ENCODE peak calls at places on chromosomes 1 and 21, in seven cellular contexts. Q is nephron progenitor cell; L is activated naive CD8-positive, alpha-beta T cell treated with anti-CD3 and anti-CD28 coated beads for 36 hours; D is NCI-H345; X is Calu3; A is B cell; J is left colon. Z is an unnamed sample.

GRCh38 chr21:25639167-25639921 is at the start of gene JAM2:
- DNase-seq in D (peak), J (peak), L (peak), Q (peak), X (no peak), A (peak), Z (peak)

GRCh38 chr1:52598729-52599128 is 3.4 kb upstream of the GPX7 start:
- DNase-seq in L (no peak), Q (no peak), X (no peak), D (no peak), A (no peak), J (no peak), Z (no peak)

GRCh38 chr1:233025156-233025555 is 74.7 kb downstream of the NTPCR start:
- DNase-seq in J (peak), Q (peak), L (no peak), X (peak), D (peak), A (no peak), Z (peak)

GRCh38 chr1:206706298-206706791 is 21.6 kb downstream of the MAPKAPK2 start:
- DNase-seq in Q (no peak), L (peak), A (no peak), D (peak), J (no peak), X (no peak), Z (peak)

GRCh38 chr1:45304311-45305081 is 22.2 kb upstream of the HPDL start:
- DNase-seq in Q (no peak), X (peak), D (no peak), J (peak), L (peak), A (no peak), Z (peak)

GRCh38 chr1:189431437-189431836 is 1046.2 kb downstream of the BRINP3 start:
- DNase-seq in J (no peak), A (no peak), L (no peak), D (no peak), X (no peak), Q (no peak), Z (no peak)

GRCh38 chr1:209318302-209319056 is 265.0 kb upstream of the CAMK1G start:
- DNase-seq in L (no peak), X (no peak), A (no peak), J (no peak), D (no peak), Q (no peak), Z (no peak)

GRCh38 chr21:46561448-46562095 is 43.3 kb downstream of the S100B start:
- DNase-seq in A (no peak), X (no peak), D (no peak), L (peak), Q (no peak), J (no peak), Z (no peak)

GRCh38 chr1:238141295-238141694 is 250.6 kb upstream of the ZP4 start:
- DNase-seq in J (no peak), L (no peak), D (no peak), Q (no peak), A (no peak), X (no peak), Z (no peak)

GRCh38 chr1:164914208-164914607 is 355.2 kb downstream of the PBX1 start:
- DNase-seq in A (no peak), L (no peak), J (no peak), Q (no peak), D (no peak), X (no peak), Z (peak)

GRCh38 chr1:33682371-33682770 is 181.5 kb upstream of the HMGB4 start:
- DNase-seq in D (no peak), A (no peak), X (no peak), Q (no peak), J (no peak), L (no peak), Z (no peak)

GRCh38 chr1:58739851-58740466 is 40.1 kb upstream of the MYSM1 start:
- DNase-seq in J (no peak), Q (peak), A (peak), D (peak), X (peak), L (no peak), Z (peak)

GRCh38 chr1:36436820-36437219 is 13.4 kb downstream of the OSCP1 start:
- DNase-seq in L (no peak), J (no peak), D (no peak), X (peak), Q (no peak), A (no peak), Z (peak)

GRCh38 chr1:1853593-1854257 is 37.2 kb downstream of the GNB1 start:
- DNase-seq in D (no peak), A (no peak), J (no peak), Q (no peak), X (no peak), L (no peak), Z (no peak)

GRCh38 chr1:70042090-70042716 is 163.2 kb downstream of the LRRC40 start:
- DNase-seq in J (no peak), L (no peak), Q (no peak), D (no peak), A (no peak), X (no peak), Z (no peak)

GRCh38 chr1:47238935-47239640 is 7.1 kb upstream of the TAL1 start:
- DNase-seq in Q (no peak), D (no peak), A (no peak), J (no peak), L (no peak), X (no peak), Z (no peak)

GRCh38 chr1:53015508-53015860 is 46.5 kb upstream of the PODN start:
- DNase-seq in A (no peak), J (no peak), D (no peak), X (no peak), L (no peak), Q (no peak), Z (no peak)

GRCh38 chr1:46474580-46474979 is 15.1 kb upstream of the DMBX1 start:
- DNase-seq in D (no peak), L (no peak), J (no peak), Q (no peak), X (no peak), A (no peak), Z (no peak)

GRCh38 chr1:220579317-220579716 is 51.4 kb downstream of the MARK1 start:
- DNase-seq in J (no peak), L (no peak), Q (no peak), X (no peak), A (no peak), D (no peak), Z (no peak)

GRCh38 chr1:51331206-51332100 is 1.1 kb upstream of the TTC39A start:
- DNase-seq in D (peak), Q (no peak), X (peak), A (no peak), J (peak), L (no peak), Z (peak)

GRCh38 chr1:20590313-20590777 is 1.4 kb downstream of the CDA start:
- DNase-seq in L (no peak), X (no peak), J (no peak), D (peak), Q (no peak), A (no peak), Z (peak)

GRCh38 chr1:201711811-201712210 is 117.1 kb upstream of the IPO9 start:
- DNase-seq in Q (no peak), L (no peak), X (no peak), D (no peak), J (no peak), A (no peak), Z (no peak)

GRCh38 chr1:41804176-41804575 is 114.5 kb downstream of the HIVEP3 start:
- DNase-seq in J (no peak), D (no peak), A (peak), Q (no peak), L (peak), X (no peak), Z (no peak)

GRCh38 chr1:20079661-20080305 is 9.8 kb downstream of the PLA2G5 start:
- DNase-seq in J (no peak), Q (no peak), D (no peak), A (no peak), X (no peak), L (no peak), Z (no peak)

GRCh38 chr1:206856674-206857464 is 8.6 kb upstream of the IL20 start:
- DNase-seq in J (no peak), Q (no peak), X (no peak), L (peak), D (no peak), A (peak), Z (no peak)

GRCh38 chr21:31813873-31814272 is 58.9 kb upstream of the HUNK start:
- DNase-seq in L (no peak), X (no peak), A (no peak), J (no peak), D (no peak), Q (no peak), Z (no peak)

GRCh38 chr1:59776960-59777852 is 37.5 kb upstream of the HOOK1 start:
- DNase-seq in X (no peak), J (no peak), D (no peak), Q (no peak), L (no peak), A (no peak), Z (no peak)

GRCh38 chr1:53195913-53196484 is 625 bp upstream of the CPT2 start:
- DNase-seq in Q (no peak), J (no peak), L (no peak), D (no peak), A (no peak), X (no peak), Z (peak)

GRCh38 chr1:206971029-206971655 is 882 bp upstream of the FCAMR start:
- DNase-seq in J (no peak), A (no peak), L (no peak), Q (no peak), X (no peak), D (no peak), Z (no peak)

GRCh38 chr1:100538935-100539835 is 1.2 kb downstream of the GPR88 start:
- DNase-seq in A (peak), L (peak), X (peak), J (peak), D (peak), Q (peak), Z (peak)

GRCh38 chr1:214281902-214282695 is 1.1 kb downstream of the SMYD2 start:
- DNase-seq in Q (peak), D (no peak), X (peak), J (peak), A (no peak), L (no peak), Z (peak)